ENCODE peak calls at places on chromosomes 7 and 10, in six cellular contexts. T, G, I, B, N and A are unnamed samples.

GRCh38 chr10:124223001-124223710 is 129.8 kb upstream of the CHST15 start:
- DNase-seq in T (no peak), G (no peak), I (no peak), B (no peak), N (no peak), A (no peak)

GRCh38 chr7:116762951-116763350 is 91.0 kb downstream of the MET start:
- DNase-seq in T (no peak), G (no peak), I (no peak), B (no peak), N (no peak), A (no peak)

GRCh38 chr7:4174884-4175283 is 507.2 kb upstream of the FOXK1 start:
- DNase-seq in T (no peak), G (no peak), I (no peak), B (no peak), N (no peak), A (no peak)

GRCh38 chr10:70584366-70584765 is 18.2 kb downstream of the PRF1 start:
- DNase-seq in T (no peak), G (no peak), I (no peak), B (no peak), N (no peak), A (no peak)

GRCh38 chr7:46034056-46034768 is 113.1 kb upstream of the IGFBP3 start:
- DNase-seq in T (no peak), G (no peak), I (no peak), B (no peak), N (no peak), A (no peak)

GRCh38 chr10:92696606-92697383 is 7.0 kb downstream of the HHEX start:
- DNase-seq in T (peak; percentile 62), G (peak; percentile 44), I (peak; percentile 25), B (peak; percentile 40), N (no peak), A (no peak)

GRCh38 chr7:123184271-123184670 is 15.5 kb downstream of the SLC13A1 start:
- DNase-seq in T (no peak), G (no peak), I (no peak), B (no peak), N (no peak), A (no peak)

GRCh38 chr10:87547734-87548311 is 43.1 kb downstream of the MINPP1 start:
- DNase-seq in T (no peak), G (no peak), I (no peak), B (peak; percentile 24), N (no peak), A (peak; percentile 30)

GRCh38 chr7:115494529-115495147 is 535.9 kb downstream of the TFEC start:
- DNase-seq in T (no peak), G (no peak), I (no peak), B (no peak), N (no peak), A (no peak)

GRCh38 chr7:156932006-156932405 is 17.5 kb upstream of the NOM1 start:
- DNase-seq in T (no peak), G (peak; percentile 36), I (no peak), B (peak; percentile 97), N (no peak), A (no peak)

GRCh38 chr7:66930341-66930740 is 9.3 kb downstream of the TMEM248 start:
- DNase-seq in T (no peak), G (no peak), I (peak; percentile 73), B (no peak), N (no peak), A (peak; percentile 62)

GRCh38 chr10:124709862-124710261 is 34.3 kb downstream of the FAM53B start:
- DNase-seq in T (no peak), G (no peak), I (no peak), B (no peak), N (no peak), A (no peak)

GRCh38 chr7:77354484-77354883 is 61.7 kb downstream of the GSAP start:
- DNase-seq in T (no peak), G (no peak), I (no peak), B (no peak), N (no peak), A (no peak)

GRCh38 chr7:40922316-40922670 is 780.6 kb downstream of the INHBA start:
- DNase-seq in T (no peak), G (no peak), I (no peak), B (no peak), N (no peak), A (no peak)

GRCh38 chr7:82704121-82704520 is 260.5 kb upstream of the CACNA2D1 start:
- DNase-seq in T (no peak), G (no peak), I (no peak), B (no peak), N (no peak), A (no peak)

GRCh38 chr10:103333934-103334520 is 16.9 kb downstream of the PCGF6 start:
- DNase-seq in T (peak; percentile 10), G (peak; percentile 34), I (no peak), B (peak; percentile 33), N (no peak), A (peak; percentile 34)

GRCh38 chr7:155358066-155358947 is 60.6 kb downstream of the INSIG1 start:
- DNase-seq in T (no peak), G (no peak), I (no peak), B (no peak), N (no peak), A (peak; percentile 51)

GRCh38 chr10:78459639-78460037 is 426.0 kb downstream of the RPS24 start:
- DNase-seq in T (no peak), G (no peak), I (no peak), B (no peak), N (no peak), A (no peak)

GRCh38 chr10:76401006-76401405 is 969.6 kb downstream of the LRMDA start:
- DNase-seq in T (no peak), G (no peak), I (no peak), B (no peak), N (no peak), A (no peak)

GRCh38 chr10:8392216-8392615 is 337.7 kb downstream of the GATA3 start:
- DNase-seq in T (no peak), G (no peak), I (no peak), B (no peak), N (no peak), A (no peak)

GRCh38 chr7:44065431-44066110 is at the start of gene PGAM2:
- DNase-seq in T (no peak), G (no peak), I (no peak), B (no peak), N (no peak), A (peak; percentile 60)
- TF ChIP-seq MYC in T (no peak), G (no peak), I (no peak), B (no peak), N (no peak), A (no peak)

DNA sequence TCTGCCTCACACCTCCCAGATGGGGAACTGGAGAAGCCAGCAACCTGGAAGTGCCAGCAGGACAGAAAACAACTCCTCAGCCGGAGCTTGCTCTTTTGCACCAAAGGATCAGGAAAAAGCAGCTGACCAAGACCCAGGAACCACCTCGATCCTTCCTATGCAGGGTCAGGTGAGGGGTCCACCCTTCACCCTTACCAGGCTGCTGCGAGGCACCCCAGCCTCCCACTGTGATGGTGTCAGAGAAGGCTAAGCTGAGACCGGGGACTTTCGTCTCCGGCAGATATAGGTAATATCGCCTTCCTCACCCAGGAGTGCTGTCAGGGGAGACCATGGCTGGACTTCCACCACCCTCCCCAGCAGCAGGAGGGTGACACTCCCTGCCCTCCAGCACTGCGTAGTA is 254.7 kb downstream of the TCERG1L start:
- DNase-seq in T (no peak), G (no peak), I (no peak), B (no peak), N (no peak), A (no peak)
- TF ChIP-seq CTCF in T (no peak), G (no peak), I (no peak), B (no peak), N (no peak), A (no peak)

GRCh38 chr10:127852456-127852855 is 40.3 kb downstream of the CLRN3 start:
- DNase-seq in T (no peak), G (no peak), I (no peak), B (no peak), N (no peak), A (no peak)

GRCh38 chr10:127855584-127855881 is 37.2 kb downstream of the CLRN3 start:
- DNase-seq in T (no peak), G (no peak), I (no peak), B (no peak), N (no peak), A (no peak)

GRCh38 chr10:127855976-127856375 is 36.8 kb downstream of the CLRN3 start:
- DNase-seq in T (no peak), G (no peak), I (no peak), B (no peak), N (no peak), A (no peak)

GRCh38 chr10:127854769-127855583 is 37.8 kb downstream of the CLRN3 start:
- DNase-seq in T (no peak), G (no peak), I (no peak), B (no peak), N (no peak), A (no peak)

DNA sequence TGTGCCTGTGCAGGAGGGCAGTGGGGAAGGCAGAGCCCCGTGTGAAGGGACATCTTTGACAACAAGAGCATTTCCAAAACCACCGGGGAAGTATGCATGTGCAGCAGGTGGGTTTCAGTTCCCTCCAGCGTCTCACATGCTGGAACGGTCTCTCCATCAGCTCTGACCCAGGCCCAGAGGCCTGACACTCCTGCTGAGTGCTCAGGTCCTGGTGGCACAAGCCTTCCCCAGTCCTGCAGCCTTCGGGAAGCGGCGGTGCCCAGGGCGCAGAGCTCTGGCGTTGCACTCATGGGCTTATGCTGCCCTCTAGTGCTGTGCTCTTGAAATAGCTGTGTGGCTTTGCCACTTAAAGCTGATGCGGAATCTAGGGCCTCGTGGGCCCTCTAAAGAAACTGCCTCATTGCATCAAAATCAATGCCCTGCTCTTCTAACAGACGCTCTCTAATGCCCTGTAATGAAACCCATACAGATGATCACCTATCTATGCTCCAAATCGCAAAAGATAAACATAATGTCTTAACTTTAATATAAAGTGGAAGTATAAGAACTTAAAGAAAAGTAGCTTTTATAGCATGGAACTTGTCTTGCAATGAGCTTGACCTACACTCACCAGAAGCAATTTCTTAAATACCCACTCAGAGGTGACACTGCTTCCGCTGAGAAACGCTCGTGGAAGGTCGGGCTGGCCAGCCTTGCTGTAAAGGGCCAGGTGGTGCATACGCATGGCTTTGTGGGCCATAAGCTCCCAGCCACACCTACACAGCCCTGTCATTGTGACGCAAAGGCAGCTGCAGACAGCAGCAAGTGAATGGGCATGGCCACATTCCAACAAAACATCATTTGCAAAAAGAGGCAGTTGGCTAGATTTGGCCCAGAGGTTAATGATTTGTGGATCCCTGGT is 38.6 kb downstream of the CLRN3 start:
- DNase-seq in T (peak; percentile 27), G (peak; percentile 82), I (peak; percentile 55), B (peak; percentile 63), N (no peak), A (peak; percentile 77)
- TF ChIP-seq MAX in T (no peak), G (no peak), I (no peak), B (no peak), N (peak; percentile 42), A (no peak)

DNA sequence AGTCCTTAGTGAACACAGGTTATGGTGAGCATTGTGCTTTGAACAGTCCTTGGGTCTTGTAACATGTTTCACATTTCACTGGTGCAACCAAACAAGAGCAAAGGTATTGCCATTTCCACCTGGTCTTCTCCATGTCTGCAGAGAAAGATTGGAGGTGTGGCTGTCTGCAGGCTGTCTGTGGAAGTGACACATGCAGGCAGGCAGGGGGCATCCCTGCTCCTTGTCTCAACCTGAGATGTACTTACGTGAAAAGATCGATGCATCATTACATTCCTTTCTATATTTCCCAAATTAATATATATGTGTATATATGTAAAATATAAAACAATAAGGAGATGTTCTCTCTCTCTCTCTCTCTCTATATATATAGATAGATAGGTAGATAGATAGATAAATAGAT is 54.3 kb downstream of the LRRC18 start:
- DNase-seq in T (peak; percentile 3), G (peak; percentile 43), I (peak; percentile 68), B (peak; percentile 43), N (no peak), A (peak; percentile 25)
- TF ChIP-seq MYC in T (no peak), G (no peak), I (no peak), B (no peak), N (no peak), A (no peak)